ENCODE peak calls at places on chromosomes 1 and 21, in four cellular contexts. One of them, this sample, is unnamed.

GRCh38 chr1:34803770-34804169 is 11.0 kb downstream of the GJA4 start:
- DNase-seq in GM12878: no peak
- DNase-seq in H1: no peak
- DNase-seq in HepG2: no peak
- DNase-seq in this sample: no peak

GRCh38 chr1:5423109-5423508 is 569.1 kb downstream of the NPHP4 start:
- DNase-seq in HepG2: no peak
- DNase-seq in H1: no peak
- DNase-seq in GM12878: no peak
- DNase-seq in this sample: no peak

GRCh38 chr1:220315070-220315839 is 43.0 kb upstream of the RAB3GAP2 start:
- DNase-seq in H1: no peak
- DNase-seq in HepG2: no peak
- DNase-seq in GM12878: no peak
- DNase-seq in this sample: no peak

GRCh38 chr1:151056149-151056548 is 3.3 kb downstream of the CDC42SE1 start:
- DNase-seq in GM12878: no peak
- DNase-seq in HepG2: no peak
- DNase-seq in H1: no peak
- DNase-seq in this sample: peak

GRCh38 chr1:53339736-53340385 is 12.0 kb upstream of the LRP8 start:
- DNase-seq in H1: peak
- DNase-seq in HepG2: no peak
- DNase-seq in GM12878: no peak
- DNase-seq in this sample: no peak

GRCh38 chr1:8238141-8239038 is 79.5 kb upstream of the SLC45A1 start:
- DNase-seq in HepG2: peak
- DNase-seq in GM12878: no peak
- DNase-seq in H1: no peak
- DNase-seq in this sample: no peak

GRCh38 chr21:31558839-31559367 is 100.6 kb upstream of the SOD1 start:
- DNase-seq in HepG2: no peak
- DNase-seq in H1: peak
- DNase-seq in GM12878: peak
- DNase-seq in this sample: no peak

GRCh38 chr1:200359610-200360163 is 50.1 kb downstream of the ZNF281 start:
- DNase-seq in H1: no peak
- DNase-seq in GM12878: no peak
- DNase-seq in HepG2: no peak
- DNase-seq in this sample: no peak

GRCh38 chr1:41495171-41495948 is 10.9 kb upstream of the EDN2 start:
- DNase-seq in GM12878: no peak
- DNase-seq in HepG2: peak
- DNase-seq in H1: peak
- DNase-seq in this sample: peak

GRCh38 chr21:42118901-42119300 is 47.8 kb downstream of the UMODL1 start:
- DNase-seq in H1: no peak
- DNase-seq in GM12878: no peak
- DNase-seq in HepG2: no peak
- DNase-seq in this sample: no peak

GRCh38 chr1:224183591-224184312 is 712 bp downstream of the DEGS1 start:
- DNase-seq in HepG2: peak
- DNase-seq in H1: peak
- DNase-seq in GM12878: no peak
- DNase-seq in this sample: peak

GRCh38 chr1:209621741-209622655 is 30.2 kb downstream of the LAMB3 start:
- DNase-seq in GM12878: no peak
- DNase-seq in HepG2: peak
- DNase-seq in H1: no peak
- DNase-seq in this sample: no peak

GRCh38 chr1:51415963-51416362 is 85.6 kb upstream of the TTC39A start:
- DNase-seq in H1: no peak
- DNase-seq in HepG2: no peak
- DNase-seq in GM12878: no peak
- DNase-seq in this sample: no peak

GRCh38 chr1:62962794-62963776 is 179.2 kb downstream of the ATG4C start:
- DNase-seq in H1: peak
- DNase-seq in GM12878: no peak
- DNase-seq in HepG2: peak
- DNase-seq in this sample: peak

GRCh38 chr1:185439727-185440415 is 122.8 kb upstream of the IVNS1ABP start:
- DNase-seq in H1: no peak
- DNase-seq in GM12878: peak
- DNase-seq in HepG2: no peak
- DNase-seq in this sample: no peak

GRCh38 chr1:28087614-28088167 is 719 bp downstream of the EYA3 start:
- DNase-seq in GM12878: no peak
- DNase-seq in H1: no peak
- DNase-seq in HepG2: peak
- DNase-seq in this sample: peak

GRCh38 chr1:55478742-55479141 is 263.6 kb upstream of the USP24 start:
- DNase-seq in GM12878: no peak
- DNase-seq in HepG2: peak
- DNase-seq in H1: no peak
- DNase-seq in this sample: no peak

GRCh38 chr21:39915881-39916280 is 48.6 kb downstream of the PCP4 start:
- DNase-seq in H1: no peak
- DNase-seq in GM12878: no peak
- DNase-seq in HepG2: no peak
- DNase-seq in this sample: no peak

GRCh38 chr1:182595641-182596240 is 6.7 kb upstream of the RNASEL start:
- DNase-seq in GM12878: no peak
- DNase-seq in HepG2: peak
- DNase-seq in H1: peak
- DNase-seq in this sample: peak

GRCh38 chr1:246372502-246372901 is 134.6 kb downstream of the SMYD3 start:
- DNase-seq in H1: no peak
- DNase-seq in HepG2: no peak
- DNase-seq in GM12878: no peak
- DNase-seq in this sample: no peak

GRCh38 chr1:105386489-105386888 is 1636.8 kb downstream of the AMY1C start:
- DNase-seq in GM12878: no peak
- DNase-seq in H1: no peak
- DNase-seq in HepG2: no peak
- DNase-seq in this sample: no peak

GRCh38 chr1:38403667-38404066 is 357.1 kb upstream of the POU3F1 start:
- DNase-seq in H1: peak
- DNase-seq in GM12878: no peak
- DNase-seq in HepG2: no peak
- DNase-seq in this sample: no peak

GRCh38 chr1:184244962-184245361 is 141.9 kb upstream of the C1orf21 start:
- DNase-seq in H1: no peak
- DNase-seq in HepG2: no peak
- DNase-seq in GM12878: no peak
- DNase-seq in this sample: no peak

GRCh38 chr1:7047866-7048265 is 262.6 kb downstream of the CAMTA1 start:
- DNase-seq in H1: no peak
- DNase-seq in HepG2: no peak
- DNase-seq in GM12878: no peak
- DNase-seq in this sample: no peak

GRCh38 chr1:227358079-227358358 is 39.7 kb upstream of the CDC42BPA start:
- DNase-seq in H1: no peak
- DNase-seq in HepG2: no peak
- DNase-seq in GM12878: no peak
- DNase-seq in this sample: no peak

GRCh38 chr1:183822081-183822611 is 17.2 kb downstream of the RGL1 start:
- DNase-seq in HepG2: no peak
- DNase-seq in H1: no peak
- DNase-seq in GM12878: no peak
- DNase-seq in this sample: no peak

GRCh38 chr1:87674791-87675190 is 346.1 kb downstream of the LMO4 start:
- DNase-seq in HepG2: no peak
- DNase-seq in H1: no peak
- DNase-seq in GM12878: no peak
- DNase-seq in this sample: no peak

GRCh38 chr1:48448932-48449331 is 23.1 kb downstream of the SPATA6 start:
- DNase-seq in GM12878: no peak
- DNase-seq in H1: no peak
- DNase-seq in HepG2: no peak
- DNase-seq in this sample: no peak

GRCh38 chr1:65065535-65066378 is 82.2 kb upstream of the AK4 start:
- DNase-seq in HepG2: no peak
- DNase-seq in GM12878: no peak
- DNase-seq in H1: peak
- DNase-seq in this sample: no peak

GRCh38 chr21:34557261-34557660 is 45.3 kb upstream of the KCNE1 start:
- DNase-seq in H1: no peak
- DNase-seq in GM12878: no peak
- DNase-seq in HepG2: no peak
- DNase-seq in this sample: no peak

GRCh38 chr1:15429701-15430149 is 8.5 kb upstream of the CTRC start:
- DNase-seq in H1: no peak
- DNase-seq in GM12878: no peak
- DNase-seq in HepG2: no peak
- DNase-seq in this sample: no peak

GRCh38 chr1:165844933-165845332 is 17.5 kb downstream of the UCK2 start:
- DNase-seq in GM12878: no peak
- DNase-seq in HepG2: no peak
- DNase-seq in H1: no peak
- DNase-seq in this sample: no peak

GRCh38 chr1:165847486-165847885 is 20.1 kb downstream of the UCK2 start:
- DNase-seq in GM12878: no peak
- DNase-seq in H1: no peak
- DNase-seq in HepG2: no peak
- DNase-seq in this sample: no peak

GRCh38 chr1:165845992-165846748 is 18.8 kb downstream of the UCK2 start:
- DNase-seq in HepG2: no peak
- DNase-seq in GM12878: no peak
- DNase-seq in H1: no peak
- DNase-seq in this sample: peak

GRCh38 chr1:165844114-165844798 is 16.8 kb downstream of the UCK2 start:
- DNase-seq in HepG2: no peak
- DNase-seq in H1: no peak
- DNase-seq in GM12878: no peak
- DNase-seq in this sample: no peak

GRCh38 chr1:165845569-165845968 is 18.2 kb downstream of the UCK2 start:
- DNase-seq in GM12878: no peak
- DNase-seq in H1: no peak
- DNase-seq in HepG2: no peak
- DNase-seq in this sample: no peak
- TF ChIP-seq CBX5 in GM12878: no peak
- TF ChIP-seq CBX5 in H1: no peak
- TF ChIP-seq CBX5 in HepG2: no peak
- TF ChIP-seq CBX5 in this sample: no peak

GRCh38 chr1:11518016-11518670 is 39.2 kb downstream of the DISP3 start:
- DNase-seq in HepG2: no peak
- DNase-seq in GM12878: no peak
- DNase-seq in H1: no peak
- DNase-seq in this sample: no peak

GRCh38 chr1:11516961-11517635 is 38.1 kb downstream of the DISP3 start:
- DNase-seq in H1: no peak
- DNase-seq in GM12878: no peak
- DNase-seq in HepG2: no peak
- DNase-seq in this sample: no peak

GRCh38 chr1:11519629-11520031 is 40.7 kb downstream of the DISP3 start:
- DNase-seq in HepG2: no peak
- DNase-seq in H1: no peak
- DNase-seq in GM12878: no peak
- DNase-seq in this sample: no peak

GRCh38 chr1:11520531-11521233 is 41.7 kb downstream of the DISP3 start:
- DNase-seq in HepG2: no peak
- DNase-seq in GM12878: no peak
- DNase-seq in H1: no peak
- DNase-seq in this sample: no peak

GRCh38 chr1:11518791-11519628 is 40.1 kb downstream of the DISP3 start:
- DNase-seq in HepG2: no peak
- DNase-seq in H1: no peak
- DNase-seq in GM12878: no peak
- DNase-seq in this sample: no peak
- TF ChIP-seq CBX5 in HepG2: no peak
- TF ChIP-seq CBX5 in H1: no peak
- TF ChIP-seq CBX5 in GM12878: no peak
- TF ChIP-seq CBX5 in this sample: no peak

GRCh38 chr1:32538887-32539583 is at the start of gene ZBTB8A:
- DNase-seq in HepG2: peak
- DNase-seq in H1: peak
- DNase-seq in GM12878: no peak
- DNase-seq in this sample: peak
- TF ChIP-seq CBX5 in HepG2: no peak
- TF ChIP-seq CBX5 in H1: no peak
- TF ChIP-seq CBX5 in GM12878: no peak
- TF ChIP-seq CBX5 in this sample: no peak

DNA sequence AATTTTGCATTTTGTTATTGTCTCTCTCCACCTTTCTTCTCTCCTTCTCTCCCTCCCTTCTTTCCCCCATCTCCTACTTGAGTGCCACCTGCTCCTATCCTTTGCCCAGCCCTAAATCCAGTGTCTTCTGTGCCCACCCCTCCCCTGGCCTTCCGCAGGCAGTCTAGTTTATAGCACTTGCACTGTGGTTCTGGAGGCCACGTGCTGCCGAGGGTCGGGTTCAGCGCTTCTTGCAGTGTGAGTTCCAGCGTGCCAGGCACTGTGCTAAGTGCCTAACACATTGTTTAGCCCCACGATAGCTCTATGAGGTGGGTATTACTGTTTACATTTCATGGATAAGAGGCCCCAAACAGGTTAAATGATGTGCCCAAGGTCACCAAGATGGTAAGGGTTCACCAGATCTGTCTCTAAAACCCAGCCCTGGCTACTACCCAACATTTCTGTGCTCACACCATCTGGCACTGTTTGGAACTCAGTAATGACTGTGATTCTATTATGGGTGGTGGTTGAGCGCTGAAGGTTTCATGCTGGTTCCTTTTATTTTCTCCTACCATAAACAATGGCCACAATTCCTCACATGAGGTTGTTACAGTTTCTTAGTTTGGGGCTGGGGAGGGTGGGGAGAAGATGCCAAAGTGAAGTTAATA is 14.1 kb upstream of the ATP1A4 start:
- DNase-seq in HepG2: no peak
- DNase-seq in H1: no peak
- DNase-seq in GM12878: no peak
- DNase-seq in this sample: no peak
- TF ChIP-seq CBX5 in HepG2: no peak
- TF ChIP-seq CBX5 in H1: no peak
- TF ChIP-seq CBX5 in GM12878: no peak
- TF ChIP-seq CBX5 in this sample: no peak

This sample was measured in K562.